ENCODE peak calls at places on chromosome 15, in eight cellular contexts. K, W, H, T, G, D, I and A are unnamed samples.

GRCh38 chr15:25635190-25635589 is 196.4 kb upstream of the UBE3A start:
- DNase-seq in T (no peak), W (no peak), G (no peak), I (no peak), K (no peak), H (no peak), D (no peak), A (no peak)

GRCh38 chr15:100712226-100712625 is 109.8 kb downstream of the ASB7 start:
- DNase-seq in G (no peak), W (no peak), I (peak), D (peak), T (no peak), H (no peak), K (peak), A (peak)

GRCh38 chr15:85133709-85134108 is 152.1 kb downstream of the PDE8A start:
- DNase-seq in W (no peak), D (no peak), I (no peak), G (no peak), K (no peak), H (no peak), T (no peak), A (no peak)

GRCh38 chr15:41648770-41649169 is 11.4 kb upstream of the MGA start:
- DNase-seq in H (peak), T (no peak), I (no peak), W (no peak), K (peak), D (peak), G (no peak), A (no peak)

GRCh38 chr15:78133801-78134200 is 2.6 kb upstream of the CIB2 start:
- DNase-seq in H (no peak), I (no peak), W (no peak), K (no peak), T (no peak), G (no peak), D (no peak), A (peak)

GRCh38 chr15:47872869-47873301 is 155.6 kb downstream of the SEMA6D start:
- DNase-seq in T (no peak), W (no peak), G (peak), D (no peak), I (peak), K (no peak), H (peak), A (peak)

GRCh38 chr15:28955686-28956421 is 70.1 kb downstream of the APBA2 start:
- DNase-seq in I (no peak), T (peak), K (peak), D (peak), G (no peak), H (peak), W (no peak), A (no peak)

GRCh38 chr15:66911131-66911700 is 154.2 kb upstream of the SMAD3 start:
- DNase-seq in G (no peak), K (no peak), I (no peak), D (no peak), H (no peak), W (no peak), T (no peak), A (peak)

GRCh38 chr15:27399236-27399635 is 428.3 kb downstream of the GABRG3 start:
- DNase-seq in G (no peak), H (no peak), T (no peak), K (no peak), W (no peak), D (no peak), I (no peak), A (no peak)

GRCh38 chr15:99366013-99366412 is 114.7 kb downstream of the LRRC28 start:
- DNase-seq in W (no peak), I (no peak), D (no peak), G (no peak), K (no peak), T (no peak), H (no peak), A (no peak)
- TF ChIP-seq CTCF in W (no peak), I (no peak), D (no peak), G (no peak), K (no peak), T (no peak), H (no peak), A (no peak)

GRCh38 chr15:63990449-63990848 is 55.8 kb downstream of the DAPK2 start:
- DNase-seq in H (no peak), K (no peak), I (no peak), G (no peak), D (no peak), T (no peak), W (no peak), A (no peak)

GRCh38 chr15:63992300-63992699 is 54.0 kb downstream of the DAPK2 start:
- DNase-seq in H (no peak), G (no peak), I (no peak), W (no peak), D (no peak), K (no peak), T (no peak), A (no peak)

GRCh38 chr15:63987979-63988378 is 58.3 kb downstream of the DAPK2 start:
- DNase-seq in T (no peak), H (no peak), K (no peak), G (no peak), I (no peak), D (no peak), W (no peak), A (no peak)

GRCh38 chr15:63994073-63994600 is 52.1 kb downstream of the DAPK2 start:
- DNase-seq in D (no peak), T (no peak), W (no peak), H (no peak), K (no peak), I (no peak), G (no peak), A (no peak)

DNA sequence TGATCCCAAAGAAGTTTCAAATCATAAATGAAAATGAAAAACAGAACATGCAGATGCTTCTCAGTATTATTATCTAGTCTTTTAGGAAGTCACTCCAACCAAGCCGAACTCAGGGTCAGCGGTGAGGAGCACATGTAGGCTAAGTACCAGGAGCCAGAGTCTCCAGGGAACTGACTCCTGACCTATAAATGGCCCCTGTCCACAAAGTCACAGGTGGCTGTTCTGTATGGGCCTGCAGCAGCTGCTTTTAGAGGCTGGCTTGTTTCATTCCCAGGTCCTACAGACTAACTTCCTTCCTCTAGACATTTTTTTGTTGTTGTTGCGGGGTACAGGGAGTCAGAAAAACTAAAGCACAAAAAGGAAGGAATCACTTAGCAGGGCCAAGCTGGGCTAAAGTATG is 54.6 kb downstream of the DAPK2 start:
- DNase-seq in W (no peak), K (no peak), I (no peak), G (no peak), D (no peak), H (no peak), T (no peak), A (no peak)
- H3K27ac ChIP-seq in W (no peak), K (no peak), I (peak), G (no peak), D (no peak), H (no peak), T (no peak), A (no peak)

GRCh38 chr15:89496155-89497098 is at the start of gene RHCG:
- DNase-seq in D (peak), T (no peak), I (no peak), H (peak), G (no peak), W (no peak), K (peak), A (peak)
- H3K4me3 ChIP-seq in D (peak), T (peak), I (peak), H (peak), G (no peak), W (peak), K (no peak), A (peak)

GRCh38 chr15:98873441-98874218 is 134.0 kb downstream of the PGPEP1L start:
- DNase-seq in K (peak), H (peak), G (no peak), W (no peak), T (no peak), I (no peak), D (peak), A (no peak)
- TF ChIP-seq CTCF in K (no peak), H (no peak), G (no peak), W (no peak), T (no peak), I (no peak), D (no peak), A (no peak)

GRCh38 chr15:60407406-60407805 is 9.6 kb upstream of the ANXA2 start:
- DNase-seq in H (no peak), D (peak), K (peak), T (no peak), G (no peak), W (no peak), I (no peak), A (no peak)
- H3K27ac ChIP-seq in H (peak), D (peak), K (no peak), T (no peak), G (no peak), W (peak), I (no peak), A (no peak)

GRCh38 chr15:51265037-51265555 is 73.3 kb downstream of the CYP19A1 start:
- DNase-seq in T (no peak), D (no peak), I (no peak), G (no peak), K (no peak), W (no peak), H (no peak), A (no peak)

GRCh38 chr15:51266548-51266947 is 71.8 kb downstream of the CYP19A1 start:
- DNase-seq in T (no peak), W (no peak), D (no peak), H (no peak), K (no peak), I (no peak), G (no peak), A (no peak)

GRCh38 chr15:51269496-51269895 is 68.9 kb downstream of the CYP19A1 start:
- DNase-seq in W (no peak), K (no peak), H (no peak), T (no peak), D (no peak), I (no peak), G (no peak), A (no peak)

GRCh38 chr15:51267047-51267713 is 71.2 kb downstream of the CYP19A1 start:
- DNase-seq in I (no peak), T (no peak), W (no peak), G (no peak), H (no peak), D (no peak), K (no peak), A (no peak)

DNA sequence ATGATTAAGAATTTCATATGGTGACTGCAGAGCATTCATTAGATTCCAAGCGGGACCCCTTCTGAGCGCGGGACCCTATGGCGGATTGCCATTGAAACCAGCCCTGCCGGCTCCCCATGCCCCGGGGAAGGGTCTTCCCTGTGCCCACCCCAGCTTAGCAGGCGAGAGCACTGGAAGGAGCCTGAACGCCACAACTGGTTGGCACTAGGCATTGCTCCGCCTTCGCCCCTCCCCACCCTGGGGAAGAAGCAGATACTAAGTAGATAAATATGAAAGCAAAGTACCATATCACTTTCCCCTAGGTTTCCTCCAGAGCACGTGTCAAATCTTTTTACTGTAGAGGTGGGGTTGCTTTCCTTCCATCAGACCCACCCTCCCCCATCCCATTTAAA is 70.7 kb downstream of the CYP19A1 start:
- DNase-seq in H (no peak), D (no peak), T (no peak), K (no peak), I (no peak), G (no peak), W (no peak), A (no peak)
- H3K4me3 ChIP-seq in H (peak), D (peak), T (peak), K (peak), I (peak), G (peak), W (peak), A (peak)

DNA sequence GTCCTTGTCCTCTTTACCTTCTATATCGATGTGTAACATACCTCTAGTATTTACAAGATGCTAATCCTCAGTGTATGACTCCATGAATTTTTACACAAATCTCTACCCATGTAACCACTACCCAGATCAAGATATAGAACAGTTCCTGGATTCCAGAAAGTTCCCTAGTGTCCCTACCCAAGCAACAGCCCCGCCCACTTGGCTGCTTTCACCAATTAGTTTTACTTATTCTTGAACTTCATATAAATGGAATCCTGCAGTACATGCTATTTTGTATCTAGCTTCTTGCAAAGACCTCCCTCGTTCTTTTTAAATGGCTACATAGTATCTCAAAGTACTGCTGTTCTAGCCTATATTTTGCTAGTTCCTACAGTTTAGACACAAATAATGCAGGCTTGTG is 33.0 kb downstream of the CD276 start:
- DNase-seq in G (no peak), I (no peak), W (no peak), T (no peak), D (no peak), K (no peak), H (no peak), A (no peak)
- TF ChIP-seq CTCF in G (no peak), I (no peak), W (no peak), T (no peak), D (no peak), K (no peak), H (no peak), A (no peak)